ENCODE peak calls at places on chromosomes 2 and 18, in eight cellular contexts. One of them, this sample, is unnamed. For H3K9me3, the result is how much of the 10 kb centered on the place peaks cover.

GRCh38 chr18:57461652-57462269 is 26.6 kb downstream of the ONECUT2 start:
- DNase-seq in neuronal stem cell: no peak
- DNase-seq in trophoblast cell: no peak
- DNase-seq in IMR-90: no peak
- DNase-seq in H1: no peak
- DNase-seq in esophagus muscularis mucosa: peak
- DNase-seq in heart right ventricle: no peak
- DNase-seq in uterus: no peak
- DNase-seq in this sample: no peak

GRCh38 chr2:29262681-29263260 is 147.6 kb downstream of the CLIP4 start:
- DNase-seq in neuronal stem cell: no peak
- DNase-seq in trophoblast cell: no peak
- DNase-seq in IMR-90: no peak
- DNase-seq in H1: no peak
- DNase-seq in esophagus muscularis mucosa: no peak
- DNase-seq in heart right ventricle: no peak
- DNase-seq in uterus: no peak
- DNase-seq in this sample: no peak

GRCh38 chr2:188645982-188646381 is 328.2 kb upstream of the COL3A1 start:
- DNase-seq in neuronal stem cell: no peak
- DNase-seq in trophoblast cell: no peak
- DNase-seq in IMR-90: peak
- DNase-seq in H1: no peak
- DNase-seq in esophagus muscularis mucosa: no peak
- DNase-seq in heart right ventricle: no peak
- DNase-seq in uterus: no peak
- DNase-seq in this sample: no peak

GRCh38 chr2:10260130-10260529 is 42.6 kb upstream of the HPCAL1 start:
- DNase-seq in neuronal stem cell: no peak
- DNase-seq in trophoblast cell: no peak
- DNase-seq in IMR-90: no peak
- DNase-seq in H1: no peak
- DNase-seq in esophagus muscularis mucosa: no peak
- DNase-seq in heart right ventricle: no peak
- DNase-seq in uterus: no peak
- DNase-seq in this sample: peak

GRCh38 chr2:236168110-236169067 is at the start of gene GBX2:
- DNase-seq in neuronal stem cell: peak
- DNase-seq in trophoblast cell: peak
- DNase-seq in IMR-90: peak
- DNase-seq in H1: no peak
- DNase-seq in esophagus muscularis mucosa: no peak
- DNase-seq in heart right ventricle: no peak
- DNase-seq in uterus: no peak
- DNase-seq in this sample: peak

GRCh38 chr2:221399183-221399582 is 172.9 kb downstream of the EPHA4 start:
- DNase-seq in neuronal stem cell: no peak
- DNase-seq in trophoblast cell: no peak
- DNase-seq in IMR-90: no peak
- DNase-seq in H1: no peak
- DNase-seq in esophagus muscularis mucosa: no peak
- DNase-seq in heart right ventricle: no peak
- DNase-seq in uterus: no peak
- DNase-seq in this sample: peak

GRCh38 chr2:135258193-135258592 is 206.1 kb downstream of the RAB3GAP1 start:
- DNase-seq in neuronal stem cell: no peak
- DNase-seq in trophoblast cell: no peak
- DNase-seq in IMR-90: no peak
- DNase-seq in H1: no peak
- DNase-seq in esophagus muscularis mucosa: peak
- DNase-seq in heart right ventricle: no peak
- DNase-seq in uterus: no peak
- DNase-seq in this sample: peak

GRCh38 chr2:105873721-105874120 is 129.0 kb downstream of the NCK2 start:
- DNase-seq in neuronal stem cell: peak
- DNase-seq in trophoblast cell: no peak
- DNase-seq in IMR-90: peak
- DNase-seq in H1: no peak
- DNase-seq in esophagus muscularis mucosa: no peak
- DNase-seq in heart right ventricle: no peak
- DNase-seq in uterus: peak
- DNase-seq in this sample: no peak

GRCh38 chr2:69645026-69645425 is 1.5 kb upstream of the AAK1 start:
- DNase-seq in neuronal stem cell: no peak
- DNase-seq in trophoblast cell: no peak
- DNase-seq in IMR-90: no peak
- DNase-seq in H1: no peak
- DNase-seq in esophagus muscularis mucosa: no peak
- DNase-seq in heart right ventricle: no peak
- DNase-seq in uterus: no peak
- DNase-seq in this sample: peak

GRCh38 chr18:51051105-51051712 is 21.2 kb downstream of the SMAD4 start:
- DNase-seq in neuronal stem cell: peak
- DNase-seq in trophoblast cell: no peak
- DNase-seq in IMR-90: peak
- DNase-seq in H1: no peak
- DNase-seq in esophagus muscularis mucosa: no peak
- DNase-seq in heart right ventricle: no peak
- DNase-seq in uterus: no peak
- DNase-seq in this sample: no peak

GRCh38 chr2:132462242-132462641 is 45.6 kb downstream of the GPR39 start:
- DNase-seq in neuronal stem cell: no peak
- DNase-seq in trophoblast cell: no peak
- DNase-seq in IMR-90: no peak
- DNase-seq in H1: no peak
- DNase-seq in esophagus muscularis mucosa: no peak
- DNase-seq in heart right ventricle: no peak
- DNase-seq in uterus: no peak
- DNase-seq in this sample: no peak

GRCh38 chr2:53209679-53210473 is 557.7 kb upstream of the CHAC2 start:
- DNase-seq in neuronal stem cell: no peak
- DNase-seq in trophoblast cell: no peak
- DNase-seq in IMR-90: no peak
- DNase-seq in H1: no peak
- DNase-seq in esophagus muscularis mucosa: no peak
- DNase-seq in heart right ventricle: no peak
- DNase-seq in uterus: no peak
- DNase-seq in this sample: no peak

GRCh38 chr2:152580722-152581121 is 136.5 kb downstream of the PRPF40A start:
- DNase-seq in neuronal stem cell: no peak
- DNase-seq in trophoblast cell: no peak
- DNase-seq in IMR-90: no peak
- DNase-seq in H1: no peak
- DNase-seq in esophagus muscularis mucosa: peak
- DNase-seq in heart right ventricle: no peak
- DNase-seq in uterus: no peak
- DNase-seq in this sample: no peak

GRCh38 chr2:70691497-70691896 is 76.5 kb downstream of the ADD2 start:
- DNase-seq in neuronal stem cell: no peak
- DNase-seq in trophoblast cell: no peak
- DNase-seq in IMR-90: no peak
- DNase-seq in H1: no peak
- DNase-seq in esophagus muscularis mucosa: no peak
- DNase-seq in heart right ventricle: no peak
- DNase-seq in uterus: no peak
- DNase-seq in this sample: no peak

GRCh38 chr2:24894750-24895149 is 25.3 kb downstream of the ADCY3 start:
- DNase-seq in neuronal stem cell: no peak
- DNase-seq in trophoblast cell: no peak
- DNase-seq in IMR-90: no peak
- DNase-seq in H1: no peak
- DNase-seq in esophagus muscularis mucosa: no peak
- DNase-seq in heart right ventricle: no peak
- DNase-seq in uterus: no peak
- DNase-seq in this sample: no peak

GRCh38 chr2:102278720-102279390 is 32.5 kb upstream of the IL1RL1 start:
- DNase-seq in neuronal stem cell: no peak
- DNase-seq in trophoblast cell: peak
- DNase-seq in IMR-90: peak
- DNase-seq in H1: no peak
- DNase-seq in esophagus muscularis mucosa: peak
- DNase-seq in heart right ventricle: no peak
- DNase-seq in uterus: no peak
- DNase-seq in this sample: peak

GRCh38 chr2:191625016-191625415 is 52.9 kb upstream of the NABP1 start:
- DNase-seq in neuronal stem cell: no peak
- DNase-seq in trophoblast cell: no peak
- DNase-seq in IMR-90: no peak
- DNase-seq in H1: no peak
- DNase-seq in esophagus muscularis mucosa: no peak
- DNase-seq in heart right ventricle: no peak
- DNase-seq in uterus: no peak
- DNase-seq in this sample: no peak

GRCh38 chr2:191675807-191676667 is 1.9 kb upstream of the NABP1 start:
- DNase-seq in neuronal stem cell: no peak
- DNase-seq in trophoblast cell: no peak
- DNase-seq in IMR-90: no peak
- DNase-seq in H1: no peak
- DNase-seq in esophagus muscularis mucosa: no peak
- DNase-seq in heart right ventricle: peak
- DNase-seq in uterus: no peak
- DNase-seq in this sample: no peak

DNA sequence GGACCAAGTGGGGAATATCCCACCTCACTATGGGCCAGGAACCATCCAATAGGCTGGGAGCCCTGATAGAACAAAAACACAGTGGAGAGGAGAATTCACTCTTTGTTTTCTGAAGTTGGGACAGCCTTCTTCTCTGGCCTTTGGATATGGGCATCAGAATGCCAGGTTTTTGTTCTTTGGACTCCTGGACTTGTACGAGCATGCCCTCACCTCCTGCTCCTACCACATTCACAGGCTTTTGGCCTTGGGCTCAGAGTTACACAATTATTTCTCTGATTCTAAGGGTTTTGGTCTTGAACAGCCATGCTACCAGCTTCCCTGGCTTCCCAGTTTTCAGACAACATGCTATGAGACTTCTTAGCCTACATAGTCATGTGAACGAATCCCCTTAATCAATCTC is 732.9 kb upstream of the VRK2 start:
- DNase-seq in neuronal stem cell: no peak
- DNase-seq in trophoblast cell: no peak
- DNase-seq in IMR-90: no peak
- DNase-seq in H1: no peak
- DNase-seq in esophagus muscularis mucosa: no peak
- DNase-seq in heart right ventricle: no peak
- DNase-seq in uterus: no peak
- DNase-seq in this sample: no peak
- H3K9me3 ChIP-seq in neuronal stem cell: under half
- H3K9me3 ChIP-seq in trophoblast cell: under half
- H3K9me3 ChIP-seq in IMR-90: under half
- H3K9me3 ChIP-seq in H1: under half
- H3K9me3 ChIP-seq in esophagus muscularis mucosa: under half
- H3K9me3 ChIP-seq in heart right ventricle: under half
- H3K9me3 ChIP-seq in uterus: under half
- H3K9me3 ChIP-seq in this sample: under half

GRCh38 chr2:86695053-86695691 is 24.9 kb upstream of the RMND5A start:
- DNase-seq in neuronal stem cell: no peak
- DNase-seq in trophoblast cell: peak
- DNase-seq in IMR-90: peak
- DNase-seq in H1: no peak
- DNase-seq in esophagus muscularis mucosa: no peak
- DNase-seq in heart right ventricle: no peak
- DNase-seq in uterus: no peak
- DNase-seq in this sample: peak
- H3K9me3 ChIP-seq in neuronal stem cell: under half
- H3K9me3 ChIP-seq in trophoblast cell: under half
- H3K9me3 ChIP-seq in IMR-90: under half
- H3K9me3 ChIP-seq in H1: under half
- H3K9me3 ChIP-seq in esophagus muscularis mucosa: under half
- H3K9me3 ChIP-seq in heart right ventricle: under half
- H3K9me3 ChIP-seq in uterus: under half
- H3K9me3 ChIP-seq in this sample: under half

DNA sequence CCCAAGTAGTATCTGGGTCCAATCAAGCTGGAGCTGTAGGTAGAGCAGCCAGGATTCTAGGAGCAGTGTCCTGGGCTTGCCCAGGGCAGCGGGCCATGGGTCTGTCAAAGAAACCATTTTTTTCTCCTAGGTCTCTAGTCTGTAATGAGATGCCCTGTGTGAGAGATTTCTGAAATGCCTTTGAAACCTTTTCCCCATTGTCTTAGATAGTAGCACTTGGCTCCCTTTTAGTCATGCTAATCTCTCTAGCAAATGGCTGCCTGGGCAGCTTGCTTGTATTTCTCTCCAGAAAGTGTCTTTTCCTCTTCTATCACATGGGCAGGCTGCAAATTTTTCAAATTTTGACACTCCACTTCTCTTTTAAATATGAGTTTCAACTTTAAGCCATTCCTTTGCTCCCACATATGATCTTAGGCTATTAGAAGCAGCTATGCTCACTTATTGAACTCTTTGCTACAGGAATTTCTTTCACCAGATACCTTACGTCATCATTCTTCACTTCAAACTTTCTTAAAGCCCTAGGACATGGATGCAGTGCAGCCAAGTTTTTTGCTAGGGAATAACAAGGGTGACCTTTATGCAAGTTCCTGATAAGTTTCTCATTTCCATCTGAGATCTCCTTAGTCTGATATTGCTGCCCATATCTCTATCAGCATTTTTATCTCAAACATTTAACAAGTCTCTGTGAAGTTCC is 890.2 kb upstream of the VRK2 start:
- DNase-seq in neuronal stem cell: no peak
- DNase-seq in trophoblast cell: no peak
- DNase-seq in IMR-90: no peak
- DNase-seq in H1: no peak
- DNase-seq in esophagus muscularis mucosa: no peak
- DNase-seq in heart right ventricle: no peak
- DNase-seq in uterus: no peak
- DNase-seq in this sample: peak
- H3K9me3 ChIP-seq in neuronal stem cell: under half
- H3K9me3 ChIP-seq in trophoblast cell: under half
- H3K9me3 ChIP-seq in IMR-90: under half
- H3K9me3 ChIP-seq in H1: under half
- H3K9me3 ChIP-seq in esophagus muscularis mucosa: under half
- H3K9me3 ChIP-seq in heart right ventricle: under half
- H3K9me3 ChIP-seq in uterus: under half
- H3K9me3 ChIP-seq in this sample: under half

DNA sequence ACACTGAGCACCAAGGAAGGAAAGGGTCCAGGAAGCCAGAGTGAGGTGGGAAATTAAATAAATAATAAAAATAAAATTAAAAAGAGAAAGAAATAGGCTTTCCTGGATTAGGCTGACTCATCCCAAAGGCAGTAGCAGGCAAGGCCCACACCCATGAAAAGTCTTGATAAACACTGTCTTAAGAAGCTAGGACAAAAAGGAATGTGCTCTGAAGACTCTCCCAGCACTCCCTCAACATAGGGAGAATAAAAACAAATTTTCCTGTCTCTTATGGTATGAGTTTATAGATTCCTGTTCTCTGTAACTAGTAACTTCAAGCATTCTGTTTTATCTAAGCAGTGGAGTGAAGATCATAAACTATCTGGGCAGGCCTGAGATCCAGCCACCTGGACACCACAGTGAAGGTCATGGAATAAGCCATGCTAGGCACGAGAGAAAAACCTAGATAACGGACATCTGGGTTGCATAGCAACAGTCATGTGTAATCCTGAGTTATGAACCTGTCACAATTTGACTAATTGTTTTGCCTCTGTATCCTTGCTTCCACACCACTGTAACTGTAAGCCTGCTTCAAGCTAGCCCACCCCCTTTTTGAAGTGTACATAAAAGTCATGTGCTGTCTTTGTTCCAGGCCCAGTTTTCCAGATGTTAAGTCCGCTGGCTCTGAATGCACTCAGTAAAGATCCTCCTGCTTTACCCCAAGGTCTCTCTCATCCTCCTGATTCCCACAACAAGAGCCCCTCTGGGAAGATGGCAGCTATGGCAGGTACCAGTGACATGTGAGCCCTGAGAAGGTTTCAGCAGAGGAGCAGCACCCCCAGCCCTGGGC is 107.8 kb downstream of the NDUFA10 start:
- DNase-seq in neuronal stem cell: no peak
- DNase-seq in trophoblast cell: no peak
- DNase-seq in IMR-90: no peak
- DNase-seq in H1: no peak
- DNase-seq in esophagus muscularis mucosa: no peak
- DNase-seq in heart right ventricle: no peak
- DNase-seq in uterus: no peak
- DNase-seq in this sample: peak
- H3K9me3 ChIP-seq in neuronal stem cell: under half
- H3K9me3 ChIP-seq in trophoblast cell: half or more
- H3K9me3 ChIP-seq in IMR-90: under half
- H3K9me3 ChIP-seq in H1: half or more
- H3K9me3 ChIP-seq in esophagus muscularis mucosa: under half
- H3K9me3 ChIP-seq in heart right ventricle: under half
- H3K9me3 ChIP-seq in uterus: under half
- H3K9me3 ChIP-seq in this sample: under half